ENCODE peak calls at places on chromosomes 3 and 15, in six cellular contexts. F, U, M, N, D and B are unnamed samples.

GRCh38 chr15:35876762-35877161 is 330.8 kb upstream of the DPH6 start:
- DNase-seq in M (no peak), D (no peak), U (no peak), N (no peak), F (no peak), B (no peak)

GRCh38 chr15:69452702-69453513 is at the start of gene RPLP1:
- DNase-seq in N (peak), M (no peak), F (peak), U (peak), D (peak), B (peak)

GRCh38 chr3:45597581-45597980 is 3.0 kb downstream of the LIMD1 start:
- DNase-seq in N (no peak), D (no peak), M (no peak), F (no peak), U (no peak), B (peak)

GRCh38 chr3:125116311-125117069 is 60.7 kb upstream of the HEG1 start:
- DNase-seq in D (no peak), M (no peak), U (no peak), N (no peak), F (no peak), B (no peak)

GRCh38 chr3:8460050-8460708 is 41.4 kb upstream of the LMCD1 start:
- DNase-seq in F (no peak), D (no peak), U (no peak), M (no peak), N (no peak), B (no peak)

GRCh38 chr3:23811117-23811487 is 5.3 kb downstream of the UBE2E1 start:
- DNase-seq in N (no peak), M (peak), U (no peak), D (no peak), F (no peak), B (no peak)

GRCh38 chr3:117788499-117788898 is 1078.9 kb downstream of the TUSC7 start:
- DNase-seq in M (no peak), N (no peak), U (no peak), F (no peak), D (no peak), B (no peak)

GRCh38 chr3:125032100-125032643 is 23.6 kb downstream of the HEG1 start:
- DNase-seq in D (peak), M (peak), F (no peak), U (no peak), N (peak), B (no peak)

GRCh38 chr3:11554236-11554610 is 89.5 kb downstream of the VGLL4 start:
- DNase-seq in M (no peak), N (no peak), U (no peak), D (no peak), F (no peak), B (no peak)

GRCh38 chr3:172249039-172249438 is 199.2 kb downstream of the GHSR start:
- DNase-seq in U (no peak), N (no peak), D (no peak), F (no peak), M (no peak), B (no peak)

GRCh38 chr3:94365006-94365405 is 302.1 kb downstream of the NSUN3 start:
- DNase-seq in N (no peak), U (no peak), M (no peak), F (no peak), D (no peak), B (no peak)

GRCh38 chr3:39302178-39302577 is 22.3 kb upstream of the CX3CR1 start:
- DNase-seq in D (no peak), M (no peak), N (no peak), U (no peak), F (no peak), B (no peak)

GRCh38 chr3:99929409-99930139 is 111.9 kb downstream of the CMSS1 start:
- DNase-seq in M (no peak), F (no peak), U (no peak), D (no peak), N (no peak), B (no peak)

GRCh38 chr3:146834917-146835316 is 229.8 kb upstream of the PLSCR5 start:
- DNase-seq in U (no peak), N (no peak), F (no peak), D (peak), M (no peak), B (no peak)

GRCh38 chr3:82637574-82637973 is 876.1 kb upstream of the GBE1 start:
- DNase-seq in F (no peak), M (no peak), D (no peak), N (no peak), U (no peak), B (no peak)
- H3K4me3 ChIP-seq in F (no peak), M (no peak), D (no peak), N (no peak), U (no peak), B (no peak)

GRCh38 chr3:129313415-129313982 is 34.8 kb downstream of the HMCES start:
- DNase-seq in N (no peak), D (no peak), F (no peak), M (no peak), U (no peak), B (no peak)
- TF ChIP-seq POLR2A in N (no peak), D (peak), F (peak), M (peak), U (peak), B (peak)

GRCh38 chr3:13785853-13786455 is 93.9 kb downstream of the WNT7A start:
- DNase-seq in M (no peak), U (no peak), F (no peak), N (no peak), D (no peak), B (no peak)

GRCh38 chr3:13788522-13789424 is 91.1 kb downstream of the WNT7A start:
- DNase-seq in D (no peak), F (no peak), U (no peak), M (no peak), N (peak), B (no peak)

GRCh38 chr3:13785351-13785750 is 94.5 kb downstream of the WNT7A start:
- DNase-seq in U (no peak), F (no peak), N (no peak), D (no peak), M (no peak), B (no peak)

GRCh38 chr3:13786811-13787210 is 93.1 kb downstream of the WNT7A start:
- DNase-seq in D (no peak), U (no peak), F (no peak), N (no peak), M (no peak), B (no peak)

GRCh38 chr3:13787533-13787932 is 92.3 kb downstream of the WNT7A start:
- DNase-seq in F (no peak), N (no peak), U (no peak), D (no peak), M (no peak), B (no peak)
- TF ChIP-seq MYC in F (no peak), N (no peak), U (no peak), D (no peak), M (no peak), B (no peak)

DNA sequence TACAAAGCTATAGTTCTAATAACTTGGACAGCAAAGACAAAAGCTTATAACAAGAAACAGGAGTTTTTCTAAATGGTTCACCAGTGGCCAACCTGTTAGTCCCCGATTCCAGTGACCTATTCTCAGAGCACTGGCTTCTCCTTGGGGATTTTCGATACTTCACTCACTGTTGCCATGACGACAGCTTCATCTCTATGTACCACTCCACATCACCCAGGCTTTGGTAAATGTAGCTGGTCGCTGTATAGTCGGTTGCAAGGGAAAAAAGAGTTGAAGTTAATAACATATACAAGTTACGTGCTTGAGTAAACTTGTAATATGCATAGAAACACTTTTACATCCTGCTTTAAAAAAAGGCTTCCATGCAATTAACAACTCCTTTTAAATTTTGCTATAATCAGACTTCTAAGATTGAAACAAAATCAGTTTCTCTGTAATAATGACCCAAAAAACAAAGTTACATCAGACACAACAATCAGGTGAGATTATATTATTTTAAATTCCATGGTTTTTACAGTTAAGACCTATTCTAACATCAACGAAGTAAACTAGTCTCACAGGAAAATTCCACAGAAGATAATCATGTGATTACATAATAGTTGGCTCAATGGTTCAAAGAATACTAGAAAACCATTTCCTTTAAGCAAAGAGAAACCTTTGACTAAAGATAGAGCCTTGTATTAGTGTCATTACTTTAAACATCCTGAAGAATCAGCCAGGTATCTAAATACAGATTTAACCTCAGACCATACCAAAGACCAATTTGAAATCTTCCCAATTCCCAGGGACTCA is 2.9 kb downstream of the CCNL1 start:
- DNase-seq in D (no peak), N (peak), M (peak), U (no peak), F (peak), B (peak)
- H3K4me3 ChIP-seq in D (peak), N (peak), M (peak), U (peak), F (peak), B (peak)

GRCh38 chr3:168312991-168313390 is 217.3 kb upstream of the GOLIM4 start:
- DNase-seq in N (no peak), M (no peak), D (no peak), U (no peak), F (no peak), B (peak)

GRCh38 chr3:168307893-168308292 is 212.2 kb upstream of the GOLIM4 start:
- DNase-seq in N (no peak), F (no peak), D (no peak), U (no peak), M (no peak), B (no peak)
- TF ChIP-seq POLR2A in N (no peak), F (no peak), D (no peak), U (no peak), M (no peak), B (no peak)

GRCh38 chr15:58308742-58309355 is 122.9 kb upstream of the LIPC start:
- DNase-seq in N (no peak), F (no peak), U (no peak), M (no peak), D (no peak), B (peak)
- TF ChIP-seq MYC in N (no peak), F (no peak), U (no peak), M (no peak), D (no peak), B (no peak)

GRCh38 chr3:131341761-131342160 is 39.8 kb upstream of the NUDT16 start:
- DNase-seq in D (no peak), M (no peak), N (no peak), U (no peak), F (no peak), B (no peak)

DNA sequence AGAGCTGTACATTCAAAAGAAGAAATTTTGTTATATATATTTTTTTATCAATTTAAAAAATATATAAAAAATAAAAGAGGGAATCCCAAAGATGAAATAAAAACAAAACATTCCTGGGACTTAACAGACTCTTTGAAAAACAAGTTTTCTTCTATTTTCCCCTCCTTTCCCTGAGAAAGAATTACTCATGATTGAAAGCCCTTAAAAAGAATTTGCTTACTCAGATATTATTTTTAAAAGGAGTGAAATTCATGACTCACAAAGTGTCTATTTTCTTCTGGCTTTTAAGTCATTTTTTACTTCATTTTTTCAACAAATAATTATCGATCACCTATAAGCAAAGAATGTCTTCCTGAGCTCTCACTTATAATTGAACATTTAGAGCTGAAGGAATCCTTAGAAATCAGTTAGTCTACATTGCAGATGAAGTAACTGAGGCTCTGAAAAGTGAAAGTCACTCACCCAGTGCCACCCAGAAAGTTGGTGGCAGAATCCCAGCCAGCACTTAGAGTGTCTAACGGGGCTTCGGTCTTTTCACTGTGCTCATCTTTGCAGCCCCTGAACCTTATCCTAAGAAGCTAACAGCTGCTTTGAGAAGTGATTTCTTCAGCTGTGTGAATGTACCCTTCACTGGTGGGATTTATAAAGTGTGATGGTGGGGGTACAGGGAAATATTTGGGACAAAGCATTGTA is 42.5 kb upstream of the NUDT16 start:
- DNase-seq in U (no peak), F (no peak), M (no peak), N (no peak), D (no peak), B (no peak)
- H3K4me3 ChIP-seq in U (no peak), F (no peak), M (no peak), N (no peak), D (no peak), B (no peak)

DNA sequence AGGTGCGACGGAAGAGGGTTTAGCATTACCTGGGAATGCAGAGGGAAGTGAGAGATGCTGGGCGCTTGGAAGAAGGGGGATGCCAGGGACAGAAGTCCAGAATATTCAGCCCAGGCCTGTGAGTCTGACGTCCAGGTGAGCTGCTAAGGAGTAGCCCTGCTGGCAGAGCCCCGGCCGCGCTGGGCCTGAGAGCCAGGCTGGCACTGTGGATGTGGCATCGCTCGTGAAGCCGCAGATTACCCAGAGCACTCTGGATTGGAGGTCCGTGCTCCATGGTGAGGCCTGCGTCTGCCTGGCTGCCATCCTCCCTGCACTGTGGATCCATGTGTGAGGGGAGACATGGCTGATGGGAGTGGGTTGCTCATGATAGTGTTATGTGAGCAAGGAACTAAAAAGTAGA is 14.5 kb downstream of the MAN2A2 start:
- DNase-seq in U (no peak), M (no peak), D (no peak), F (no peak), N (no peak), B (no peak)
- TF ChIP-seq POLR2A in U (no peak), M (no peak), D (no peak), F (peak), N (no peak), B (no peak)

GRCh38 chr15:50774450-50774849 is 8.9 kb upstream of the SPPL2A start:
- DNase-seq in M (no peak), N (peak), U (no peak), F (no peak), D (no peak), B (peak)
- TF ChIP-seq MYC in M (no peak), N (no peak), U (no peak), F (peak), D (no peak), B (no peak)

GRCh38 chr15:52714968-52715367 is 35.8 kb upstream of the ATOSA start:
- DNase-seq in N (no peak), M (no peak), F (no peak), U (no peak), D (no peak), B (peak)

GRCh38 chr15:52710050-52710709 is 31.0 kb upstream of the ATOSA start:
- DNase-seq in U (peak), D (no peak), N (no peak), F (no peak), M (no peak), B (no peak)

GRCh38 chr15:52710710-52711107 is 31.5 kb upstream of the ATOSA start:
- DNase-seq in F (no peak), N (no peak), D (no peak), U (no peak), M (no peak), B (no peak)

GRCh38 chr15:52706091-52706490 is 26.9 kb upstream of the ATOSA start:
- DNase-seq in U (no peak), M (no peak), F (no peak), N (no peak), D (no peak), B (no peak)

GRCh38 chr15:52709172-52709979 is 30.2 kb upstream of the ATOSA start:
- DNase-seq in F (no peak), M (peak), D (no peak), N (no peak), U (no peak), B (peak)
- H3K4me3 ChIP-seq in F (no peak), M (peak), D (no peak), N (no peak), U (peak), B (no peak)